ENCODE peak calls at places on chromosomes 1 and 21, in five cellular contexts. V is EL, Z is fibroblast of villous mesenchyme, Q is EH, K is LHCN-M2. G is an unnamed sample.

GRCh38 chr21:29258626-29259335 is 39.9 kb upstream of the BACH1 start:
- DNase-seq in V (peak), Z (peak), Q (peak), K (peak), G (peak)

GRCh38 chr1:2802421-2802961 is 998 bp upstream of the TTC34 start:
- DNase-seq in V (no peak), Z (no peak), Q (no peak), K (no peak), G (no peak)

GRCh38 chr1:74596770-74597169 is 76.8 kb downstream of the ERICH3 start:
- DNase-seq in V (no peak), Z (no peak), Q (no peak), K (no peak), G (no peak)

GRCh38 chr21:34526618-34527290 is 14.7 kb upstream of the KCNE1 start:
- DNase-seq in V (peak), Z (peak), Q (peak), K (peak), G (peak)

GRCh38 chr1:110393286-110393685 is 2.5 kb upstream of the SLC16A4 start:
- DNase-seq in V (no peak), Z (peak), Q (no peak), K (no peak), G (no peak)

GRCh38 chr1:172905452-172905851 is 145.3 kb downstream of the TNFSF18 start:
- DNase-seq in V (peak), Z (no peak), Q (peak), K (peak), G (peak)

GRCh38 chr21:33047231-33047630 is 21.5 kb downstream of the OLIG2 start:
- DNase-seq in V (peak), Z (no peak), Q (peak), K (peak), G (peak)

GRCh38 chr1:117146570-117147340 is 25.2 kb upstream of the TRIM45 start:
- DNase-seq in V (peak), Z (peak), Q (peak), K (peak), G (peak)

GRCh38 chr21:31526040-31526439 is 133.5 kb upstream of the SOD1 start:
- DNase-seq in V (peak), Z (no peak), Q (no peak), K (no peak), G (peak)

GRCh38 chr1:202293620-202294019 is 48.1 kb downstream of the UBE2T start:
- DNase-seq in V (no peak), Z (peak), Q (peak), K (no peak), G (peak)

GRCh38 chr21:34974162-34974981 is 74.7 kb downstream of the RUNX1 start:
- DNase-seq in V (no peak), Z (peak), Q (peak), K (no peak), G (no peak)

GRCh38 chr1:181141431-181141910 is 53.0 kb downstream of the IER5 start:
- DNase-seq in V (peak), Z (peak), Q (peak), K (peak), G (peak)

GRCh38 chr1:87330201-87330953 is 1.7 kb downstream of the LMO4 start:
- DNase-seq in V (peak), Z (peak), Q (peak), K (peak), G (peak)

GRCh38 chr1:62318756-62319544 is at the start of gene KANK4:
- DNase-seq in V (peak), Z (no peak), Q (no peak), K (no peak), G (no peak)

GRCh38 chr1:63663301-63663700 is 70.1 kb downstream of the PGM1 start:
- DNase-seq in V (peak), Z (no peak), Q (peak), K (no peak), G (peak)

GRCh38 chr1:205236526-205236925 is 8.8 kb downstream of the TMCC2 start:
- DNase-seq in V (no peak), Z (no peak), Q (no peak), K (no peak), G (no peak)

GRCh38 chr21:34567574-34567973 is 47.3 kb downstream of the RCAN1 start:
- DNase-seq in V (no peak), Z (no peak), Q (no peak), K (no peak), G (no peak)

GRCh38 chr1:203273206-203273868 is 32.0 kb upstream of the BTG2 start:
- DNase-seq in V (peak), Z (peak), Q (peak), K (peak), G (peak)

GRCh38 chr1:199746985-199747384 is 280.5 kb upstream of the NR5A2 start:
- DNase-seq in V (no peak), Z (no peak), Q (no peak), K (no peak), G (no peak)

GRCh38 chr1:8217011-8217711 is 100.8 kb upstream of the SLC45A1 start:
- DNase-seq in V (peak), Z (peak), Q (peak), K (no peak), G (peak)

GRCh38 chr1:116916533-116917460 is 7.1 kb downstream of the PTGFRN start:
- DNase-seq in V (no peak), Z (no peak), Q (no peak), K (no peak), G (no peak)

GRCh38 chr1:151946366-151946764 is 37.1 kb upstream of the THEM4 start:
- DNase-seq in V (no peak), Z (no peak), Q (no peak), K (peak), G (no peak)